ENCODE peak calls at places on chromosomes 5 and 9, in five cellular contexts. One of them, this sample, is unnamed.

GRCh38 chr9:113131689-113132151 is 19.1 kb upstream of the SLC31A2 start:
- DNase-seq in stimulated activated CD8-positive, alpha-beta memory T cell treated with anti-CD3 and anti-CD28 coated beads, Interleukin-2, amount 100 ng/mL, for 1 hour: no peak
- DNase-seq in amniotic stem cell: no peak
- DNase-seq in ACHN: peak; percentile 37
- DNase-seq in progenitor cell of endocrine pancreas: peak; percentile 46
- DNase-seq in this sample: no peak

GRCh38 chr5:56233230-56233629 is at the start of gene ANKRD55:
- DNase-seq in stimulated activated CD8-positive, alpha-beta memory T cell treated with anti-CD3 and anti-CD28 coated beads, Interleukin-2, amount 100 ng/mL, for 1 hour: no peak
- DNase-seq in amniotic stem cell: no peak
- DNase-seq in ACHN: no peak
- DNase-seq in progenitor cell of endocrine pancreas: no peak
- DNase-seq in this sample: no peak

GRCh38 chr5:89028579-89029272 is 145.7 kb upstream of the MEF2C start:
- DNase-seq in stimulated activated CD8-positive, alpha-beta memory T cell treated with anti-CD3 and anti-CD28 coated beads, Interleukin-2, amount 100 ng/mL, for 1 hour: no peak
- DNase-seq in amniotic stem cell: no peak
- DNase-seq in ACHN: no peak
- DNase-seq in progenitor cell of endocrine pancreas: no peak
- DNase-seq in this sample: no peak

GRCh38 chr5:97143715-97144114 is 1.3 kb upstream of the LIX1 start:
- DNase-seq in stimulated activated CD8-positive, alpha-beta memory T cell treated with anti-CD3 and anti-CD28 coated beads, Interleukin-2, amount 100 ng/mL, for 1 hour: no peak
- DNase-seq in amniotic stem cell: no peak
- DNase-seq in ACHN: no peak
- DNase-seq in progenitor cell of endocrine pancreas: no peak
- DNase-seq in this sample: no peak

GRCh38 chr5:142078706-142079105 is 29.9 kb upstream of the NDFIP1 start:
- DNase-seq in stimulated activated CD8-positive, alpha-beta memory T cell treated with anti-CD3 and anti-CD28 coated beads, Interleukin-2, amount 100 ng/mL, for 1 hour: no peak
- DNase-seq in amniotic stem cell: no peak
- DNase-seq in ACHN: no peak
- DNase-seq in progenitor cell of endocrine pancreas: no peak
- DNase-seq in this sample: no peak

GRCh38 chr5:169627551-169627950 is 9.5 kb upstream of the DOCK2 start:
- DNase-seq in stimulated activated CD8-positive, alpha-beta memory T cell treated with anti-CD3 and anti-CD28 coated beads, Interleukin-2, amount 100 ng/mL, for 1 hour: no peak
- DNase-seq in amniotic stem cell: no peak
- DNase-seq in ACHN: no peak
- DNase-seq in progenitor cell of endocrine pancreas: no peak
- DNase-seq in this sample: no peak

GRCh38 chr5:56211298-56211865 is 21.7 kb downstream of the ANKRD55 start:
- DNase-seq in stimulated activated CD8-positive, alpha-beta memory T cell treated with anti-CD3 and anti-CD28 coated beads, Interleukin-2, amount 100 ng/mL, for 1 hour: no peak
- DNase-seq in amniotic stem cell: peak; percentile 20
- DNase-seq in ACHN: peak; percentile 95
- DNase-seq in progenitor cell of endocrine pancreas: no peak
- DNase-seq in this sample: peak; percentile 91

GRCh38 chr5:142685418-142686209 is at the start of gene FGF1:
- DNase-seq in stimulated activated CD8-positive, alpha-beta memory T cell treated with anti-CD3 and anti-CD28 coated beads, Interleukin-2, amount 100 ng/mL, for 1 hour: no peak
- DNase-seq in amniotic stem cell: no peak
- DNase-seq in ACHN: no peak
- DNase-seq in progenitor cell of endocrine pancreas: no peak
- DNase-seq in this sample: no peak

GRCh38 chr5:149831492-149831891 is 101.4 kb downstream of the PPARGC1B start:
- DNase-seq in stimulated activated CD8-positive, alpha-beta memory T cell treated with anti-CD3 and anti-CD28 coated beads, Interleukin-2, amount 100 ng/mL, for 1 hour: no peak
- DNase-seq in amniotic stem cell: peak; percentile 4
- DNase-seq in ACHN: peak; percentile 18
- DNase-seq in progenitor cell of endocrine pancreas: no peak
- DNase-seq in this sample: no peak

GRCh38 chr5:94316916-94317838 is 301.2 kb downstream of the KIAA0825 start:
- DNase-seq in stimulated activated CD8-positive, alpha-beta memory T cell treated with anti-CD3 and anti-CD28 coated beads, Interleukin-2, amount 100 ng/mL, for 1 hour: no peak
- DNase-seq in amniotic stem cell: no peak
- DNase-seq in ACHN: no peak
- DNase-seq in progenitor cell of endocrine pancreas: no peak
- DNase-seq in this sample: no peak

GRCh38 chr9:120344230-120344629 is 235.7 kb downstream of the CDK5RAP2 start:
- DNase-seq in stimulated activated CD8-positive, alpha-beta memory T cell treated with anti-CD3 and anti-CD28 coated beads, Interleukin-2, amount 100 ng/mL, for 1 hour: no peak
- DNase-seq in amniotic stem cell: peak; percentile 4
- DNase-seq in ACHN: peak; percentile 14
- DNase-seq in progenitor cell of endocrine pancreas: no peak
- DNase-seq in this sample: no peak

GRCh38 chr5:81408496-81408895 is 14.6 kb upstream of the ACOT12 start:
- DNase-seq in stimulated activated CD8-positive, alpha-beta memory T cell treated with anti-CD3 and anti-CD28 coated beads, Interleukin-2, amount 100 ng/mL, for 1 hour: no peak
- DNase-seq in amniotic stem cell: no peak
- DNase-seq in ACHN: no peak
- DNase-seq in progenitor cell of endocrine pancreas: no peak
- DNase-seq in this sample: no peak

GRCh38 chr9:114989600-114990410 is 59.4 kb upstream of the TNFSF8 start:
- DNase-seq in stimulated activated CD8-positive, alpha-beta memory T cell treated with anti-CD3 and anti-CD28 coated beads, Interleukin-2, amount 100 ng/mL, for 1 hour: no peak
- DNase-seq in amniotic stem cell: no peak
- DNase-seq in ACHN: no peak
- DNase-seq in progenitor cell of endocrine pancreas: no peak
- DNase-seq in this sample: no peak

GRCh38 chr9:99516657-99517049 is 294.6 kb downstream of the SEC61B start:
- DNase-seq in stimulated activated CD8-positive, alpha-beta memory T cell treated with anti-CD3 and anti-CD28 coated beads, Interleukin-2, amount 100 ng/mL, for 1 hour: no peak
- DNase-seq in amniotic stem cell: no peak
- DNase-seq in ACHN: no peak
- DNase-seq in progenitor cell of endocrine pancreas: no peak
- DNase-seq in this sample: no peak

GRCh38 chr9:120474579-120475243 is 105.3 kb downstream of the CDK5RAP2 start:
- DNase-seq in stimulated activated CD8-positive, alpha-beta memory T cell treated with anti-CD3 and anti-CD28 coated beads, Interleukin-2, amount 100 ng/mL, for 1 hour: no peak
- DNase-seq in amniotic stem cell: no peak
- DNase-seq in ACHN: no peak
- DNase-seq in progenitor cell of endocrine pancreas: no peak
- DNase-seq in this sample: no peak

GRCh38 chr5:175696139-175696854 is 38.4 kb downstream of the HRH2 start:
- DNase-seq in stimulated activated CD8-positive, alpha-beta memory T cell treated with anti-CD3 and anti-CD28 coated beads, Interleukin-2, amount 100 ng/mL, for 1 hour: peak; percentile 45
- DNase-seq in amniotic stem cell: no peak
- DNase-seq in ACHN: peak; percentile 1
- DNase-seq in progenitor cell of endocrine pancreas: no peak
- DNase-seq in this sample: no peak

GRCh38 chr5:71537681-71538080 is 49.5 kb upstream of the MCCC2 start:
- DNase-seq in stimulated activated CD8-positive, alpha-beta memory T cell treated with anti-CD3 and anti-CD28 coated beads, Interleukin-2, amount 100 ng/mL, for 1 hour: no peak
- DNase-seq in amniotic stem cell: no peak
- DNase-seq in ACHN: no peak
- DNase-seq in progenitor cell of endocrine pancreas: no peak
- DNase-seq in this sample: no peak

GRCh38 chr5:128765448-128766061 is 199.7 kb upstream of the SLC27A6 start:
- DNase-seq in stimulated activated CD8-positive, alpha-beta memory T cell treated with anti-CD3 and anti-CD28 coated beads, Interleukin-2, amount 100 ng/mL, for 1 hour: no peak
- DNase-seq in amniotic stem cell: no peak
- DNase-seq in ACHN: no peak
- DNase-seq in progenitor cell of endocrine pancreas: no peak
- DNase-seq in this sample: no peak

GRCh38 chr5:25458628-25459027 is 813.9 kb upstream of the CDH10 start:
- DNase-seq in stimulated activated CD8-positive, alpha-beta memory T cell treated with anti-CD3 and anti-CD28 coated beads, Interleukin-2, amount 100 ng/mL, for 1 hour: no peak
- DNase-seq in amniotic stem cell: no peak
- DNase-seq in ACHN: peak; percentile 19
- DNase-seq in progenitor cell of endocrine pancreas: no peak
- DNase-seq in this sample: no peak

GRCh38 chr5:170752257-170753215 is 31.0 kb upstream of the GABRP start:
- DNase-seq in stimulated activated CD8-positive, alpha-beta memory T cell treated with anti-CD3 and anti-CD28 coated beads, Interleukin-2, amount 100 ng/mL, for 1 hour: no peak
- DNase-seq in amniotic stem cell: no peak
- DNase-seq in ACHN: no peak
- DNase-seq in progenitor cell of endocrine pancreas: no peak
- DNase-seq in this sample: no peak

GRCh38 chr5:134577796-134578577 is 52.5 kb downstream of the JADE2 start:
- DNase-seq in stimulated activated CD8-positive, alpha-beta memory T cell treated with anti-CD3 and anti-CD28 coated beads, Interleukin-2, amount 100 ng/mL, for 1 hour: peak; percentile 56
- DNase-seq in amniotic stem cell: peak; percentile 78
- DNase-seq in ACHN: peak; percentile 77
- DNase-seq in progenitor cell of endocrine pancreas: peak; percentile 71
- DNase-seq in this sample: peak; percentile 53

GRCh38 chr5:100890514-100891008 is 12.5 kb downstream of the ST8SIA4 start:
- DNase-seq in stimulated activated CD8-positive, alpha-beta memory T cell treated with anti-CD3 and anti-CD28 coated beads, Interleukin-2, amount 100 ng/mL, for 1 hour: no peak
- DNase-seq in amniotic stem cell: no peak
- DNase-seq in ACHN: no peak
- DNase-seq in progenitor cell of endocrine pancreas: no peak
- DNase-seq in this sample: no peak

GRCh38 chr9:108316066-108316465 is 539.7 kb downstream of the ACTL7B start:
- DNase-seq in stimulated activated CD8-positive, alpha-beta memory T cell treated with anti-CD3 and anti-CD28 coated beads, Interleukin-2, amount 100 ng/mL, for 1 hour: no peak
- DNase-seq in amniotic stem cell: no peak
- DNase-seq in ACHN: no peak
- DNase-seq in progenitor cell of endocrine pancreas: no peak
- DNase-seq in this sample: no peak

GRCh38 chr5:65305913-65306312 is 175.8 kb downstream of the ADAMTS6 start:
- DNase-seq in stimulated activated CD8-positive, alpha-beta memory T cell treated with anti-CD3 and anti-CD28 coated beads, Interleukin-2, amount 100 ng/mL, for 1 hour: no peak
- DNase-seq in amniotic stem cell: no peak
- DNase-seq in ACHN: no peak
- DNase-seq in progenitor cell of endocrine pancreas: no peak
- DNase-seq in this sample: no peak

GRCh38 chr9:17453751-17454150 is 125.1 kb upstream of the SH3GL2 start:
- DNase-seq in stimulated activated CD8-positive, alpha-beta memory T cell treated with anti-CD3 and anti-CD28 coated beads, Interleukin-2, amount 100 ng/mL, for 1 hour: no peak
- DNase-seq in amniotic stem cell: no peak
- DNase-seq in ACHN: no peak
- DNase-seq in progenitor cell of endocrine pancreas: no peak
- DNase-seq in this sample: no peak

GRCh38 chr5:14097998-14098471 is 45.1 kb upstream of the TRIO start:
- DNase-seq in stimulated activated CD8-positive, alpha-beta memory T cell treated with anti-CD3 and anti-CD28 coated beads, Interleukin-2, amount 100 ng/mL, for 1 hour: no peak
- DNase-seq in amniotic stem cell: peak; percentile 90
- DNase-seq in ACHN: no peak
- DNase-seq in progenitor cell of endocrine pancreas: no peak
- DNase-seq in this sample: no peak

GRCh38 chr5:22852807-22853670 is at the start of gene CDH12:
- DNase-seq in stimulated activated CD8-positive, alpha-beta memory T cell treated with anti-CD3 and anti-CD28 coated beads, Interleukin-2, amount 100 ng/mL, for 1 hour: no peak
- DNase-seq in amniotic stem cell: no peak
- DNase-seq in ACHN: no peak
- DNase-seq in progenitor cell of endocrine pancreas: peak; percentile 42
- DNase-seq in this sample: no peak

GRCh38 chr5:26940981-26941380 is 97.4 kb downstream of the CDH9 start:
- DNase-seq in stimulated activated CD8-positive, alpha-beta memory T cell treated with anti-CD3 and anti-CD28 coated beads, Interleukin-2, amount 100 ng/mL, for 1 hour: no peak
- DNase-seq in amniotic stem cell: no peak
- DNase-seq in ACHN: no peak
- DNase-seq in progenitor cell of endocrine pancreas: no peak
- DNase-seq in this sample: no peak

GRCh38 chr5:112483704-112484103 is 64.6 kb upstream of the EPB41L4A start:
- DNase-seq in stimulated activated CD8-positive, alpha-beta memory T cell treated with anti-CD3 and anti-CD28 coated beads, Interleukin-2, amount 100 ng/mL, for 1 hour: no peak
- DNase-seq in amniotic stem cell: no peak
- DNase-seq in ACHN: no peak
- DNase-seq in progenitor cell of endocrine pancreas: no peak
- DNase-seq in this sample: no peak

GRCh38 chr5:121841900-121842299 is 9.8 kb upstream of the FTMT start:
- DNase-seq in stimulated activated CD8-positive, alpha-beta memory T cell treated with anti-CD3 and anti-CD28 coated beads, Interleukin-2, amount 100 ng/mL, for 1 hour: no peak
- DNase-seq in amniotic stem cell: peak; percentile 11
- DNase-seq in ACHN: no peak
- DNase-seq in progenitor cell of endocrine pancreas: no peak
- DNase-seq in this sample: no peak

GRCh38 chr5:152838241-152838786 is 433.2 kb upstream of the NMUR2 start:
- DNase-seq in stimulated activated CD8-positive, alpha-beta memory T cell treated with anti-CD3 and anti-CD28 coated beads, Interleukin-2, amount 100 ng/mL, for 1 hour: no peak
- DNase-seq in amniotic stem cell: no peak
- DNase-seq in ACHN: no peak
- DNase-seq in progenitor cell of endocrine pancreas: no peak
- DNase-seq in this sample: no peak

GRCh38 chr9:14278291-14278721 is 35.6 kb downstream of the NFIB start:
- DNase-seq in stimulated activated CD8-positive, alpha-beta memory T cell treated with anti-CD3 and anti-CD28 coated beads, Interleukin-2, amount 100 ng/mL, for 1 hour: no peak
- DNase-seq in amniotic stem cell: peak; percentile 30
- DNase-seq in ACHN: no peak
- DNase-seq in progenitor cell of endocrine pancreas: no peak
- DNase-seq in this sample: no peak

GRCh38 chr9:93219692-93220091 is 35.8 kb downstream of the WNK2 start:
- DNase-seq in stimulated activated CD8-positive, alpha-beta memory T cell treated with anti-CD3 and anti-CD28 coated beads, Interleukin-2, amount 100 ng/mL, for 1 hour: no peak
- DNase-seq in amniotic stem cell: no peak
- DNase-seq in ACHN: no peak
- DNase-seq in progenitor cell of endocrine pancreas: no peak
- DNase-seq in this sample: no peak

GRCh38 chr9:104740596-104740995 is 6.9 kb upstream of the NIPSNAP3A start:
- DNase-seq in stimulated activated CD8-positive, alpha-beta memory T cell treated with anti-CD3 and anti-CD28 coated beads, Interleukin-2, amount 100 ng/mL, for 1 hour: no peak
- DNase-seq in amniotic stem cell: no peak
- DNase-seq in ACHN: no peak
- DNase-seq in progenitor cell of endocrine pancreas: no peak
- DNase-seq in this sample: no peak

GRCh38 chr5:31362931-31363568 is 168.8 kb downstream of the DROSHA start:
- DNase-seq in stimulated activated CD8-positive, alpha-beta memory T cell treated with anti-CD3 and anti-CD28 coated beads, Interleukin-2, amount 100 ng/mL, for 1 hour: no peak
- DNase-seq in amniotic stem cell: no peak
- DNase-seq in ACHN: no peak
- DNase-seq in progenitor cell of endocrine pancreas: no peak
- DNase-seq in this sample: no peak

GRCh38 chr5:74300808-74301389 is 339.6 kb downstream of the ENC1 start:
- DNase-seq in stimulated activated CD8-positive, alpha-beta memory T cell treated with anti-CD3 and anti-CD28 coated beads, Interleukin-2, amount 100 ng/mL, for 1 hour: no peak
- DNase-seq in amniotic stem cell: no peak
- DNase-seq in ACHN: no peak
- DNase-seq in progenitor cell of endocrine pancreas: no peak
- DNase-seq in this sample: no peak

This sample was measured in pulmonary artery endothelial cell.